ENCODE peak calls at places on chromosome 1, in four cellular contexts. One of them, this sample, is unnamed.

GRCh38 chr1:219337588-219337987 is 163.9 kb downstream of the LYPLAL1 start:
- DNase-seq in A549: no peak
- DNase-seq in breast epithelium: no peak
- DNase-seq in hepatocyte: no peak
- DNase-seq in this sample: no peak

GRCh38 chr1:203276408-203276807 is 28.9 kb upstream of the BTG2 start:
- DNase-seq in A549: no peak
- DNase-seq in breast epithelium: no peak
- DNase-seq in hepatocyte: no peak
- DNase-seq in this sample: no peak

GRCh38 chr1:95195046-95195445 is 39.0 kb upstream of the RWDD3 start:
- DNase-seq in A549: no peak
- DNase-seq in breast epithelium: no peak
- DNase-seq in hepatocyte: no peak
- DNase-seq in this sample: no peak

GRCh38 chr1:65467536-65467935 is 47.1 kb downstream of the LEPR start:
- DNase-seq in A549: no peak
- DNase-seq in breast epithelium: no peak
- DNase-seq in hepatocyte: peak; percentile 83
- DNase-seq in this sample: no peak

GRCh38 chr1:232009741-232010140 is 383.2 kb downstream of the DISC1 start:
- DNase-seq in A549: no peak
- DNase-seq in breast epithelium: no peak
- DNase-seq in hepatocyte: no peak
- DNase-seq in this sample: no peak

GRCh38 chr1:34806396-34806795 is 13.6 kb downstream of the GJA4 start:
- DNase-seq in A549: no peak
- DNase-seq in breast epithelium: no peak
- DNase-seq in hepatocyte: no peak
- DNase-seq in this sample: no peak

GRCh38 chr1:95467036-95467435 is 233.0 kb downstream of the RWDD3 start:
- DNase-seq in A549: no peak
- DNase-seq in breast epithelium: no peak
- DNase-seq in hepatocyte: no peak
- DNase-seq in this sample: no peak

GRCh38 chr1:3078421-3078820 is 9.4 kb downstream of the PRDM16 start:
- DNase-seq in A549: no peak
- DNase-seq in breast epithelium: no peak
- DNase-seq in hepatocyte: no peak
- DNase-seq in this sample: no peak

GRCh38 chr1:106189780-106190179 is 866.7 kb upstream of the PRMT6 start:
- DNase-seq in A549: no peak
- DNase-seq in breast epithelium: no peak
- DNase-seq in hepatocyte: no peak
- DNase-seq in this sample: no peak

GRCh38 chr1:226497991-226498689 is 50.4 kb upstream of the STUM start:
- DNase-seq in A549: no peak
- DNase-seq in breast epithelium: no peak
- DNase-seq in hepatocyte: no peak
- DNase-seq in this sample: no peak

GRCh38 chr1:229514578-229515275 is 6.6 kb upstream of the NUP133 start:
- DNase-seq in A549: peak; percentile 64
- DNase-seq in breast epithelium: peak; percentile 68
- DNase-seq in hepatocyte: peak; percentile 88
- DNase-seq in this sample: peak; percentile 50

GRCh38 chr1:110588991-110589390 is 17.2 kb downstream of the KCNA2 start:
- DNase-seq in A549: no peak
- DNase-seq in breast epithelium: no peak
- DNase-seq in hepatocyte: no peak
- DNase-seq in this sample: no peak

GRCh38 chr1:25369241-25369640 is 31.1 kb downstream of the TMEM50A start:
- DNase-seq in A549: no peak
- DNase-seq in breast epithelium: no peak
- DNase-seq in hepatocyte: no peak
- DNase-seq in this sample: no peak

GRCh38 chr1:152811671-152812070 is at the start of gene LCE1B:
- DNase-seq in A549: no peak
- DNase-seq in breast epithelium: no peak
- DNase-seq in hepatocyte: no peak
- DNase-seq in this sample: no peak

GRCh38 chr1:52343982-52344381 is 22.0 kb downstream of the CC2D1B start:
- DNase-seq in A549: no peak
- DNase-seq in breast epithelium: no peak
- DNase-seq in hepatocyte: no peak
- DNase-seq in this sample: no peak

GRCh38 chr1:88302843-88303486 is 381.1 kb upstream of the PKN2 start:
- DNase-seq in A549: no peak
- DNase-seq in breast epithelium: no peak
- DNase-seq in hepatocyte: peak; percentile 75
- DNase-seq in this sample: no peak

GRCh38 chr1:167086033-167086432 is 4.1 kb downstream of the GPA33 start:
- DNase-seq in A549: no peak
- DNase-seq in breast epithelium: no peak
- DNase-seq in hepatocyte: no peak
- DNase-seq in this sample: no peak
- H3K27ac ChIP-seq in A549: no peak overlapping the region
- H3K27ac ChIP-seq in breast epithelium: no peak overlapping the region
- H3K27ac ChIP-seq in hepatocyte: no peak overlapping the region
- H3K27ac ChIP-seq in this sample: no peak overlapping the region

GRCh38 chr1:53392460-53392859 is 64.6 kb upstream of the LRP8 start:
- DNase-seq in A549: no peak
- DNase-seq in breast epithelium: no peak
- DNase-seq in hepatocyte: no peak
- DNase-seq in this sample: no peak
- H3K27ac ChIP-seq in A549: no peak overlapping the region
- H3K27ac ChIP-seq in breast epithelium: no peak overlapping the region
- H3K27ac ChIP-seq in hepatocyte: no peak overlapping the region
- H3K27ac ChIP-seq in this sample: no peak overlapping the region

DNA sequence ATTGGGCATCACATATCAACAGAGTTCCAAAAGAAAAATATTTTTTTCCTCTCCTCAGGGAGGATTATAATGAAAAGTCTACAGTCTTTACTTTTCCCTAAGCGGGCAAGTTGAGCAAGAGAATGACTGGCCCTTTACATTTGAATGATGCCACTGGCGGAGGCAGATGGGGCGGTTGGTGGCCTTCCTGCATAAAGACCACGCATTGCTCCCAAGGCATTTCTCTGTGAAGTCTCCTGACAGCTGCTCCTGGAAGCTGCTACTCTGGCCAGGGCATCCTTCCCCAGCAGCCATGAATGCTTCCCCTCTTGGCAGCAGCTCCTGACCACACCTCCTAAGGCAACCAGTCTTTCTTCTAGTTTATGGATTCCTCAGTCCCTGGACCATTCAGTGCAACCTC is 161.1 kb upstream of the RRP15 start:
- DNase-seq in A549: no peak
- DNase-seq in breast epithelium: no peak
- DNase-seq in hepatocyte: no peak
- DNase-seq in this sample: no peak
- H3K27ac ChIP-seq in A549: no peak overlapping the region
- H3K27ac ChIP-seq in breast epithelium: no peak overlapping the region
- H3K27ac ChIP-seq in hepatocyte: no peak overlapping the region
- H3K27ac ChIP-seq in this sample: no peak overlapping the region

GRCh38 chr1:62954758-62955157 is 170.8 kb downstream of the ATG4C start:
- DNase-seq in A549: no peak
- DNase-seq in breast epithelium: no peak
- DNase-seq in hepatocyte: no peak
- DNase-seq in this sample: no peak
- H3K27ac ChIP-seq in A549: no peak overlapping the region
- H3K27ac ChIP-seq in breast epithelium: no peak overlapping the region
- H3K27ac ChIP-seq in hepatocyte: no peak overlapping the region
- H3K27ac ChIP-seq in this sample: no peak overlapping the region

DNA sequence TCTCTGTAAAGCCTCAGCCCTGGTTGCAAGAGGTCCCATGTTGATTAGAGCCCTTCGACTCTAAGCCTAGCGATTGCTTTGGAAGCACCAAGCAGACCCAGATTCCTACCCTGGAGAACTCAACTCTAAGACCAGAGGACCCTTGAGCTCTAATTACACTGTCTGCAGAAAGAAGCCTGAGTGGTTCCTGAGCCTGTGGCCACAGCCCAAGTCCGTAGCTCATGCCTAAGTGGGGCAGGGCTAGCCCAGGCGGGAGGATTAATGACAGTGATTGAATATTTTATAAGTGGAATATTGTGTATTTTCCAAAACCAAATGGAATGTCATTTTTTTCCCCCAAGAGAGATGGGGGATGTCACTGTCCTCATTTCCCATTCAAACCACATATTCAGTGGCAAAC is 79.8 kb upstream of the CTTNBP2NL start:
- DNase-seq in A549: no peak
- DNase-seq in breast epithelium: no peak
- DNase-seq in hepatocyte: no peak
- DNase-seq in this sample: no peak
- H3K27ac ChIP-seq in A549: no peak overlapping the region
- H3K27ac ChIP-seq in breast epithelium: no peak overlapping the region
- H3K27ac ChIP-seq in hepatocyte: peak overlapping the region; percentile 50
- H3K27ac ChIP-seq in this sample: no peak overlapping the region

GRCh38 chr1:1089731-1090423 is 15.8 kb upstream of the RNF223 start:
- DNase-seq in A549: no peak
- DNase-seq in breast epithelium: no peak
- DNase-seq in hepatocyte: no peak
- DNase-seq in this sample: no peak

GRCh38 chr1:1087351-1088035 is 13.4 kb upstream of the RNF223 start:
- DNase-seq in A549: no peak
- DNase-seq in breast epithelium: no peak
- DNase-seq in hepatocyte: no peak
- DNase-seq in this sample: no peak

GRCh38 chr1:1090424-1091343 is 16.6 kb upstream of the RNF223 start:
- DNase-seq in A549: no peak
- DNase-seq in breast epithelium: no peak
- DNase-seq in hepatocyte: no peak
- DNase-seq in this sample: no peak

GRCh38 chr1:1088036-1088800 is 14.1 kb upstream of the RNF223 start:
- DNase-seq in A549: no peak
- DNase-seq in breast epithelium: no peak
- DNase-seq in hepatocyte: no peak
- DNase-seq in this sample: no peak

DNA sequence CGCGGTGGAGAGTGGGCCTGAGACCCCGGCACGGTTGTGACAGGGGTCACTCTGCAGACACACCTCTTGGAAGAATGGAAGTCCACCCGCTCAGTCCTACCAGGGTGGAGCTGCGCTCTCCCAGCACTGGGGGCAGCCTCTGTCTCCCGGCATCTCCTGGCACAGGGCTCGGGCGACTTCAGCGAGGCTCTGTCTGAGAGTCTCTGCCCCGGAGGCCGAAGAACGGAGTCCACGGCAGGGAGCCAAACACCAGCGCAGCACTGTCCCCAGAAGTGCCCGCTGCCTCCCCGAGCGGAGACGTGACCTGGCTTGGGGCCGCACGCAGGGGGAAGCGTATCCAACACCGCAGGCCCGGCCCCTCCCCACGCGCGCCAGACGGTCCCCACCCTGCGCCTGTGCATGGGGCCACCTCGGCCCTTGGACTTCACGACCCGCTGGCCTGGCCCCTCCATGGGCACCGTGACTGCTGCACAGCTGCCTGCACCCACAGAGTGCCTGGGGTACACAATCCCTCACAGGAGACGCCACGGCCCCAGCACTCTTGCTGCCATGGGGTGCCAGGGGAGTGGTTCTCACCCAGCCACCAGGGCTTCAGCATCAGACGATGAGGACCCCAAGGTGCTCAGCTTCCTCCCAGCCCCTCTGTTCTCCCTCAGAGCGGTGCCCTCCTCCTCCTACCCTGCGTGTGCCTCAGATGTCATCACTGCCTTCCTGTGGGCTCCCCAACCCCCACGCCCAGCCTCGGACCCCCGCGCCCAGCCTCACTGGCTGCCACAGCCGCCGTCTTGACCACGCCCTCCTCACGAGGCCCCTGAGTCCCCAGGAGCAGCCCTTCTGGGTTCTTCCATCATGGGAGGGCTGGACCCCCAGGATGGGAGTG is 14.9 kb upstream of the RNF223 start:
- DNase-seq in A549: no peak
- DNase-seq in breast epithelium: no peak
- DNase-seq in hepatocyte: no peak
- DNase-seq in this sample: no peak
- H3K27ac ChIP-seq in A549: no peak overlapping the region
- H3K27ac ChIP-seq in breast epithelium: no peak overlapping the region
- H3K27ac ChIP-seq in hepatocyte: no peak overlapping the region
- H3K27ac ChIP-seq in this sample: no peak overlapping the region

DNA sequence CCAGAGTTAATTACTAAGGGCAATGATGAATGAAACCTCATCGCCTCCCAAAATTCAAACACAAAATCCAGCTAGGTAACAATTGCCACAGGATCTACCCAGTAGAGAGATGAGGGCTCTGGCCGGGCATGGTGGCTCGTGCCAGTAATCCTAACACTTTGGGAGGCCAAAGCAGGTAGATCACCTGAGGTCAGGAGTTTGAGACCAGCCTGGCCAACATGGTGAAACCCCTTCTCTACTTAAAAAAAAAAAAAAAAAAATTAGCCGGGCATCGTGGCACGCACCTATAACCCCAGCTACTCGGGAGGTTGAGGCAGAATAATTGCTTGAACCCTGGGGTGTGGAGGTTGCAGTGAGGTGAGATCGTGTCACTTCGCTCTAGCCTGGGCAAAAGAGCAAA is 15.8 kb downstream of the CD2 start:
- DNase-seq in A549: no peak
- DNase-seq in breast epithelium: no peak
- DNase-seq in hepatocyte: no peak
- DNase-seq in this sample: no peak
- H3K27ac ChIP-seq in A549: no peak overlapping the region
- H3K27ac ChIP-seq in breast epithelium: no peak overlapping the region
- H3K27ac ChIP-seq in hepatocyte: no peak overlapping the region
- H3K27ac ChIP-seq in this sample: no peak overlapping the region

DNA sequence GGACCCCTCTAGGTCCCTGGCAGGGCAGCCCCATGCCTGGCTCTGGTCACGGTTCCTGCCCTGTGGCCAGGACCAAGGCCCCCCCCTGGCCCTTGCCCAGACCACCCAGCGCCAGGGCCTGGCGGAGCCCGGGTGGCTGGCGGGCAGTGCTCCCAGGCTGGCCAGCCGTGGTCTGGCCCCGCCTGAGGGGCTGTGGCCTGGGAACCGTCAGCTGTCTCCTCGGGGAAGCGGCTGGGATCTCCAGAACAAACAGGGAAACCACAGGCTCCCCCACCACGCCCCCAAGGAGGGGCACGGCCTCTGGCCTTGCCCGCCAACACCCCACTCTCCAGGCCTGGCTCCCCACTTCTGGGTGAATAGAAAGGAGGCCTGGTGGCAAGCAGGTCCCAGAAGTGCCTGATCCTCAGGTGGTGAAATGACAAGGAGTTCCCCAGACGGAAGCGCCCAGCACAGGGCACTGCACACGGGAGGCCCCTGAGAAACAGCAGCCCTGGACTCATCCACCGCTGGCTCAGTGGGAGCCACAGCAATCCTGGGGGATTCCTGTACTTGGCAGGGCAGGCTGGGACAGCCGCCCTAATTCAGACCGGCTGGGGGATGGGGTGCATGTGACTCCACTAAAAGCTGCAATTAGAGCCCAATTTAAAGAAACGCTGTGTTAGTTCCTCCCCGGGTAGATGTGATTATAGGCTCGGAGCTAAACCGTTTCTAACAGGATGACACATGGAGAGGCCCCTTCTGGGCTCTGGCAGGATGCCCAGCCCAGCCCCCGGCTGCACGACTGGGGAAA is 78.8 kb downstream of the RAP1GAP start:
- DNase-seq in A549: no peak
- DNase-seq in breast epithelium: no peak
- DNase-seq in hepatocyte: peak; percentile 30
- DNase-seq in this sample: no peak
- H3K27ac ChIP-seq in A549: no peak overlapping the region
- H3K27ac ChIP-seq in breast epithelium: no peak overlapping the region
- H3K27ac ChIP-seq in hepatocyte: no peak overlapping the region
- H3K27ac ChIP-seq in this sample: no peak overlapping the region

GRCh38 chr1:11131816-11132215 is 32.1 kb upstream of the EXOSC10 start:
- DNase-seq in A549: no peak
- DNase-seq in breast epithelium: no peak
- DNase-seq in hepatocyte: no peak
- DNase-seq in this sample: no peak
- H3K27ac ChIP-seq in A549: no peak overlapping the region
- H3K27ac ChIP-seq in breast epithelium: peak overlapping the region; percentile 66
- H3K27ac ChIP-seq in hepatocyte: no peak overlapping the region
- H3K27ac ChIP-seq in this sample: no peak overlapping the region

This sample was measured in substantia nigra.